ENCODE peak calls at places on chromosomes 3 and 15, in four cellular contexts. J, D, X and P are unnamed samples.

GRCh38 chr3:51673181-51673801 is 2.2 kb downstream of the TEX264 start:
- DNase-seq in J (no peak), D (no peak), X (no peak), P (no peak)

GRCh38 chr3:132721479-132722164 is 587 bp downstream of the NPHP3 start:
- DNase-seq in J (peak; percentile 65), D (peak; percentile 67), X (peak; percentile 94), P (no peak)

GRCh38 chr3:177824190-177824786 is 627.0 kb upstream of the TBL1XR1 start:
- DNase-seq in J (peak; percentile 81), D (peak; percentile 55), X (peak; percentile 67), P (no peak)

GRCh38 chr3:53187430-53187829 is 26.4 kb downstream of the PRKCD start:
- DNase-seq in J (peak; percentile 41), D (peak; percentile 65), X (peak; percentile 82), P (no peak)

GRCh38 chr15:66997212-66997611 is 68.2 kb upstream of the SMAD3 start:
- DNase-seq in J (peak; percentile 89), D (peak; percentile 80), X (peak; percentile 87), P (no peak)

GRCh38 chr3:194058189-194058571 is 77.8 kb upstream of the HES1 start:
- DNase-seq in J (peak; percentile 61), D (peak; percentile 36), X (peak; percentile 81), P (peak; percentile 67)

GRCh38 chr15:63857459-63857856 is 23.7 kb upstream of the HERC1 start:
- DNase-seq in J (no peak), D (no peak), X (no peak), P (no peak)

GRCh38 chr3:64223809-64224570 is 1.3 kb downstream of the PRICKLE2 start:
- DNase-seq in J (peak; percentile 26), D (peak; percentile 62), X (peak; percentile 2), P (peak; percentile 53)

GRCh38 chr3:61333562-61333961 is 82.3 kb upstream of the FHIT start:
- DNase-seq in J (peak; percentile 18), D (no peak), X (no peak), P (no peak)

GRCh38 chr15:50128266-50128665 is 9.2 kb upstream of the ATP8B4 start:
- DNase-seq in J (no peak), D (no peak), X (no peak), P (no peak)

GRCh38 chr3:11544413-11545181 is 99.1 kb downstream of the VGLL4 start:
- DNase-seq in J (peak; percentile 35), D (peak; percentile 18), X (peak; percentile 84), P (no peak)

GRCh38 chr15:67065531-67066005 is at the start of gene SMAD3:
- DNase-seq in J (peak; percentile 93), D (peak; percentile 95), X (peak; percentile 99), P (peak; percentile 92)

GRCh38 chr3:48367201-48367600 is 4.8 kb upstream of the FBXW12 start:
- DNase-seq in J (no peak), D (no peak), X (no peak), P (no peak)

GRCh38 chr3:133459400-133459799 is 59.5 kb downstream of the BFSP2 start:
- DNase-seq in J (no peak), D (no peak), X (no peak), P (no peak)

GRCh38 chr3:144107923-144108322 is 136.3 kb downstream of the DIPK2A start:
- DNase-seq in J (no peak), D (no peak), X (no peak), P (no peak)

GRCh38 chr15:52023169-52023922 is 4.3 kb downstream of the MAPK6 start:
- DNase-seq in J (no peak), D (no peak), X (no peak), P (no peak)
- H4K20me1 ChIP-seq in J (peaks cover 40% of the 10 kb centered on the region), D (peaks cover 47% of the 10 kb centered on the region), X (peaks cover 18% of the 10 kb centered on the region), P (peaks cover 14% of the 10 kb centered on the region)

GRCh38 chr3:101095703-101096102 is 102.5 kb upstream of the ABI3BP start:
- DNase-seq in J (no peak), D (peak; percentile 23), X (no peak), P (no peak)
- H2AFZ ChIP-seq in J (no peak overlapping the region), D (no peak overlapping the region), X (peak overlapping the region; percentile 40), P (no peak overlapping the region)

GRCh38 chr15:60568883-60569495 is 90.0 kb upstream of the ICE2 start:
- DNase-seq in J (no peak), D (no peak), X (no peak), P (no peak)

GRCh38 chr15:60568301-60568742 is 89.4 kb upstream of the ICE2 start:
- DNase-seq in J (no peak), D (no peak), X (no peak), P (peak; percentile 57)

GRCh38 chr15:60563066-60563465 is 84.1 kb upstream of the ICE2 start:
- DNase-seq in J (no peak), D (no peak), X (no peak), P (no peak)

GRCh38 chr15:60565407-60565806 is 86.5 kb upstream of the ICE2 start:
- DNase-seq in J (no peak), D (no peak), X (no peak), P (no peak)

GRCh38 chr15:60563539-60564404 is 84.8 kb upstream of the ICE2 start:
- DNase-seq in J (no peak), D (no peak), X (no peak), P (no peak)
- H4K20me1 ChIP-seq in J (no peaks in the 10 kb centered on the region), D (no peaks in the 10 kb centered on the region), X (no peaks in the 10 kb centered on the region), P (no peaks in the 10 kb centered on the region)

GRCh38 chr3:183698760-183699159 is 1.2 kb downstream of the YEATS2 start:
- DNase-seq in J (peak; percentile 17), D (peak; percentile 33), X (peak; percentile 67), P (peak; percentile 51)
- H2AFZ ChIP-seq in J (no peak overlapping the region), D (no peak overlapping the region), X (peak overlapping the region; percentile 92), P (no peak overlapping the region)